ENCODE peak calls at places on chromosomes 4 and X, in ten cellular contexts. One of them, this sample, is unnamed.

GRCh38 chr4:150224896-150225591 is 146.8 kb downstream of the DCLK2 start:
- DNase-seq in CD8-positive, alpha-beta T cell: no peak
- DNase-seq in HFFc6: peak; percentile 98
- DNase-seq in type B pancreatic cell: no peak
- DNase-seq in brain microvascular endothelial cell: peak; percentile 93
- DNase-seq in GM13977: no peak
- DNase-seq in cardiac muscle cell: peak; percentile 63
- DNase-seq in AG10803: peak; percentile 95
- DNase-seq in fibroblast of lung: peak; percentile 93
- DNase-seq in BJ: peak; percentile 98
- DNase-seq in this sample: no peak

GRCh38 chr4:37770016-37770415 is 56.5 kb upstream of the PGM2 start:
- DNase-seq in AG10803: peak; percentile 78
- DNase-seq in BJ: no peak
- DNase-seq in HFFc6: peak; percentile 15
- DNase-seq in type B pancreatic cell: no peak
- DNase-seq in GM13977: no peak
- DNase-seq in fibroblast of lung: peak; percentile 53
- DNase-seq in brain microvascular endothelial cell: peak; percentile 38
- DNase-seq in CD8-positive, alpha-beta T cell: no peak
- DNase-seq in cardiac muscle cell: peak; percentile 85
- DNase-seq in this sample: no peak

GRCh38 chr4:100738388-100739165 is 220.8 kb upstream of the EMCN start:
- DNase-seq in fibroblast of lung: peak; percentile 77
- DNase-seq in cardiac muscle cell: peak; percentile 67
- DNase-seq in brain microvascular endothelial cell: peak; percentile 71
- DNase-seq in HFFc6: peak; percentile 79
- DNase-seq in BJ: peak; percentile 68
- DNase-seq in GM13977: no peak
- DNase-seq in type B pancreatic cell: no peak
- DNase-seq in AG10803: peak; percentile 68
- DNase-seq in CD8-positive, alpha-beta T cell: no peak
- DNase-seq in this sample: peak; percentile 86

GRCh38 chr4:115201042-115201330 is 87.6 kb upstream of the NDST4 start:
- DNase-seq in AG10803: no peak
- DNase-seq in CD8-positive, alpha-beta T cell: no peak
- DNase-seq in cardiac muscle cell: no peak
- DNase-seq in brain microvascular endothelial cell: no peak
- DNase-seq in BJ: no peak
- DNase-seq in HFFc6: no peak
- DNase-seq in GM13977: no peak
- DNase-seq in type B pancreatic cell: no peak
- DNase-seq in fibroblast of lung: no peak
- DNase-seq in this sample: no peak

GRCh38 chr4:138007572-138007971 is 234.6 kb downstream of the SLC7A11 start:
- DNase-seq in type B pancreatic cell: no peak
- DNase-seq in AG10803: peak; percentile 26
- DNase-seq in HFFc6: no peak
- DNase-seq in fibroblast of lung: no peak
- DNase-seq in brain microvascular endothelial cell: no peak
- DNase-seq in CD8-positive, alpha-beta T cell: no peak
- DNase-seq in cardiac muscle cell: peak; percentile 17
- DNase-seq in GM13977: no peak
- DNase-seq in BJ: no peak
- DNase-seq in this sample: no peak

GRCh38 chr4:128639586-128640270 is 169.8 kb upstream of the JADE1 start:
- DNase-seq in CD8-positive, alpha-beta T cell: no peak
- DNase-seq in fibroblast of lung: peak; percentile 16
- DNase-seq in AG10803: peak; percentile 67
- DNase-seq in GM13977: no peak
- DNase-seq in type B pancreatic cell: no peak
- DNase-seq in BJ: no peak
- DNase-seq in brain microvascular endothelial cell: no peak
- DNase-seq in cardiac muscle cell: peak; percentile 22
- DNase-seq in HFFc6: no peak
- DNase-seq in this sample: no peak

GRCh38 chr4:101730291-101731117 is 60.0 kb upstream of the BANK1 start:
- DNase-seq in type B pancreatic cell: no peak
- DNase-seq in AG10803: peak; percentile 79
- DNase-seq in HFFc6: peak; percentile 65
- DNase-seq in CD8-positive, alpha-beta T cell: peak; percentile 25
- DNase-seq in BJ: peak; percentile 5
- DNase-seq in GM13977: peak; percentile 42
- DNase-seq in fibroblast of lung: peak; percentile 77
- DNase-seq in cardiac muscle cell: peak; percentile 89
- DNase-seq in brain microvascular endothelial cell: peak; percentile 69
- DNase-seq in this sample: peak; percentile 48

GRCh38 chr4:143403551-143403816 is 66.8 kb downstream of the GAB1 start:
- DNase-seq in GM13977: no peak
- DNase-seq in BJ: no peak
- DNase-seq in AG10803: no peak
- DNase-seq in type B pancreatic cell: no peak
- DNase-seq in cardiac muscle cell: no peak
- DNase-seq in CD8-positive, alpha-beta T cell: no peak
- DNase-seq in HFFc6: no peak
- DNase-seq in brain microvascular endothelial cell: no peak
- DNase-seq in fibroblast of lung: no peak
- DNase-seq in this sample: no peak

GRCh38 chrX:11667286-11667685 is 1.6 kb upstream of the ARHGAP6 start:
- DNase-seq in CD8-positive, alpha-beta T cell: no peak
- DNase-seq in AG10803: no peak
- DNase-seq in type B pancreatic cell: no peak
- DNase-seq in HFFc6: no peak
- DNase-seq in GM13977: no peak
- DNase-seq in brain microvascular endothelial cell: no peak
- DNase-seq in cardiac muscle cell: no peak
- DNase-seq in fibroblast of lung: no peak
- DNase-seq in BJ: no peak
- DNase-seq in this sample: no peak

GRCh38 chr4:121898150-121898549 is 27.9 kb upstream of the BBS7 start:
- DNase-seq in HFFc6: no peak
- DNase-seq in CD8-positive, alpha-beta T cell: no peak
- DNase-seq in AG10803: no peak
- DNase-seq in fibroblast of lung: no peak
- DNase-seq in type B pancreatic cell: no peak
- DNase-seq in cardiac muscle cell: no peak
- DNase-seq in GM13977: no peak
- DNase-seq in brain microvascular endothelial cell: no peak
- DNase-seq in BJ: no peak
- DNase-seq in this sample: no peak

DNA sequence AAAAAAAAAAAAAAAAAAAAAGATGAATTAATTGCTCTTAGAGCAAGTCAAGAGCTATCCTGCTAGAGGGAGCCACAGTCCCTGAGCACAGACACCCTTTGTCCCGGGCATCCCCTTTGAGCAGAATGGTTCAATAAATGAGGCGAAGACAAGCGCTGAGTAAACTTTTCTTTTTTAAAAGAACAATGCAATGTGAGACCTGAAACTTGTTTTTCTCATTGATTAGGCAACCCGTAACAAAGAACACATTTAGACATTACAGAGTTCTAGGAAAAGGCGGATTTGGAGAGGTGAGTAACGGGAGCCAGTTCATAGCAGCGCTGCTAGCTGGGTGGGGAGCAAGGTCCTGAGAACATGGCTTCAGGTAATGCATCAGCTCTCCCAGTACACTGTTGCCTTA is 46.1 kb downstream of the GRK4 start:
- DNase-seq in cardiac muscle cell: peak; percentile 10
- DNase-seq in type B pancreatic cell: no peak
- DNase-seq in HFFc6: no peak
- DNase-seq in GM13977: peak; percentile 56
- DNase-seq in fibroblast of lung: peak; percentile 26
- DNase-seq in BJ: no peak
- DNase-seq in AG10803: peak; percentile 54
- DNase-seq in brain microvascular endothelial cell: no peak
- DNase-seq in CD8-positive, alpha-beta T cell: no peak
- DNase-seq in this sample: peak; percentile 21
- TF ChIP-seq CTCF in cardiac muscle cell: no peak
- TF ChIP-seq CTCF in type B pancreatic cell: peak; percentile 48
- TF ChIP-seq CTCF in HFFc6: peak; percentile 45
- TF ChIP-seq CTCF in GM13977: peak; percentile 31
- TF ChIP-seq CTCF in fibroblast of lung: peak; percentile 31
- TF ChIP-seq CTCF in BJ: no peak
- TF ChIP-seq CTCF in AG10803: peak; percentile 42
- TF ChIP-seq CTCF in brain microvascular endothelial cell: peak; percentile 48
- TF ChIP-seq CTCF in CD8-positive, alpha-beta T cell: no peak
- TF ChIP-seq CTCF in this sample: peak; percentile 54

DNA sequence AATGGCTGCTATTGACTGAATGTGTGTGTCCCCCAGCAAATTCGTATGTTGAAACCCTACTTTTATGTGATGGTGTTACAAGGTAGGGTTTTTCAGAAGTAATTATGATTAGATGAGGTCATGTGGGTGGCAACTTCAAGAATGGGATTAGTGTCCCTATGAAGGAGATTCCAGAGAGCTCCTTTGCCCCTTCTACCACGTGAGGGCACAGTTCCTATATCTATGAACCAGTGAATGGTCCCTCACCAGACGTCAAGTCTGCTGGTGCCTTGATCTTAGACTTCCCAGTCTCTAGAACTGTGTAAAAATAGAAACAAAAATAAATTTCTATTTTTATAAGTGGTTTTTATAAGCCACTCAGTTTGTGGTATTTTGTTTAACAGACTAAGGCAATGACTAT is 1137.6 kb upstream of the IGFBP7 start:
- DNase-seq in CD8-positive, alpha-beta T cell: no peak
- DNase-seq in type B pancreatic cell: no peak
- DNase-seq in GM13977: no peak
- DNase-seq in HFFc6: no peak
- DNase-seq in fibroblast of lung: no peak
- DNase-seq in AG10803: no peak
- DNase-seq in brain microvascular endothelial cell: no peak
- DNase-seq in cardiac muscle cell: no peak
- DNase-seq in BJ: no peak
- DNase-seq in this sample: peak; percentile 8
- TF ChIP-seq CTCF in CD8-positive, alpha-beta T cell: no peak
- TF ChIP-seq CTCF in type B pancreatic cell: no peak
- TF ChIP-seq CTCF in GM13977: no peak
- TF ChIP-seq CTCF in HFFc6: no peak
- TF ChIP-seq CTCF in fibroblast of lung: no peak
- TF ChIP-seq CTCF in AG10803: no peak
- TF ChIP-seq CTCF in brain microvascular endothelial cell: no peak
- TF ChIP-seq CTCF in cardiac muscle cell: no peak
- TF ChIP-seq CTCF in BJ: no peak
- TF ChIP-seq CTCF in this sample: peak; percentile 10

GRCh38 chr4:169270156-169270809 is 473 bp downstream of the SH3RF1 start:
- DNase-seq in brain microvascular endothelial cell: no peak
- DNase-seq in GM13977: peak; percentile 78
- DNase-seq in CD8-positive, alpha-beta T cell: no peak
- DNase-seq in HFFc6: no peak
- DNase-seq in cardiac muscle cell: peak; percentile 68
- DNase-seq in type B pancreatic cell: peak; percentile 73
- DNase-seq in fibroblast of lung: peak; percentile 52
- DNase-seq in AG10803: peak; percentile 52
- DNase-seq in BJ: no peak
- DNase-seq in this sample: peak; percentile 59

GRCh38 chr4:169271692-169272007 is 894 bp upstream of the SH3RF1 start:
- DNase-seq in fibroblast of lung: no peak
- DNase-seq in brain microvascular endothelial cell: no peak
- DNase-seq in CD8-positive, alpha-beta T cell: no peak
- DNase-seq in GM13977: peak; percentile 33
- DNase-seq in HFFc6: no peak
- DNase-seq in type B pancreatic cell: no peak
- DNase-seq in AG10803: no peak
- DNase-seq in cardiac muscle cell: no peak
- DNase-seq in BJ: no peak
- DNase-seq in this sample: no peak

GRCh38 chr4:169268951-169269781 is 1.6 kb downstream of the SH3RF1 start:
- DNase-seq in CD8-positive, alpha-beta T cell: no peak
- DNase-seq in fibroblast of lung: peak; percentile 67
- DNase-seq in HFFc6: peak; percentile 89
- DNase-seq in AG10803: peak; percentile 87
- DNase-seq in type B pancreatic cell: no peak
- DNase-seq in brain microvascular endothelial cell: peak; percentile 86
- DNase-seq in cardiac muscle cell: peak; percentile 90
- DNase-seq in GM13977: no peak
- DNase-seq in BJ: peak; percentile 71
- DNase-seq in this sample: no peak

GRCh38 chr4:169272265-169272886 is 1.6 kb upstream of the SH3RF1 start:
- DNase-seq in BJ: peak; percentile 70
- DNase-seq in fibroblast of lung: peak; percentile 50
- DNase-seq in brain microvascular endothelial cell: peak; percentile 59
- DNase-seq in GM13977: peak; percentile 77
- DNase-seq in HFFc6: peak; percentile 82
- DNase-seq in AG10803: peak; percentile 91
- DNase-seq in CD8-positive, alpha-beta T cell: no peak
- DNase-seq in type B pancreatic cell: no peak
- DNase-seq in cardiac muscle cell: peak; percentile 50
- DNase-seq in this sample: no peak

GRCh38 chr4:169270810-169271691 is at the start of gene SH3RF1:
- DNase-seq in cardiac muscle cell: peak; percentile 94
- DNase-seq in BJ: no peak
- DNase-seq in GM13977: peak; percentile 86
- DNase-seq in type B pancreatic cell: peak; percentile 84
- DNase-seq in fibroblast of lung: peak; percentile 85
- DNase-seq in CD8-positive, alpha-beta T cell: no peak
- DNase-seq in brain microvascular endothelial cell: peak; percentile 73
- DNase-seq in AG10803: peak; percentile 94
- DNase-seq in HFFc6: peak; percentile 87
- DNase-seq in this sample: peak; percentile 79
- TF ChIP-seq CTCF in cardiac muscle cell: peak; percentile 22
- TF ChIP-seq CTCF in BJ: peak; percentile 23
- TF ChIP-seq CTCF in GM13977: peak; percentile 41
- TF ChIP-seq CTCF in type B pancreatic cell: peak; percentile 60
- TF ChIP-seq CTCF in fibroblast of lung: no peak
- TF ChIP-seq CTCF in CD8-positive, alpha-beta T cell: no peak
- TF ChIP-seq CTCF in brain microvascular endothelial cell: peak; percentile 30
- TF ChIP-seq CTCF in AG10803: no peak
- TF ChIP-seq CTCF in HFFc6: peak; percentile 74
- TF ChIP-seq CTCF in this sample: peak; percentile 48

GRCh38 chr4:2264481-2265041 is 2.7 kb upstream of the MXD4 start:
- DNase-seq in AG10803: no peak
- DNase-seq in GM13977: no peak
- DNase-seq in BJ: no peak
- DNase-seq in fibroblast of lung: no peak
- DNase-seq in cardiac muscle cell: no peak
- DNase-seq in type B pancreatic cell: no peak
- DNase-seq in HFFc6: no peak
- DNase-seq in brain microvascular endothelial cell: no peak
- DNase-seq in CD8-positive, alpha-beta T cell: no peak
- DNase-seq in this sample: no peak

GRCh38 chr4:2266821-2267220 is 4.9 kb upstream of the MXD4 start:
- DNase-seq in GM13977: no peak
- DNase-seq in BJ: no peak
- DNase-seq in cardiac muscle cell: no peak
- DNase-seq in brain microvascular endothelial cell: no peak
- DNase-seq in AG10803: no peak
- DNase-seq in HFFc6: no peak
- DNase-seq in fibroblast of lung: no peak
- DNase-seq in CD8-positive, alpha-beta T cell: no peak
- DNase-seq in type B pancreatic cell: no peak
- DNase-seq in this sample: no peak

GRCh38 chr4:2263701-2264321 is 1.9 kb upstream of the MXD4 start:
- DNase-seq in BJ: no peak
- DNase-seq in AG10803: no peak
- DNase-seq in type B pancreatic cell: no peak
- DNase-seq in HFFc6: no peak
- DNase-seq in cardiac muscle cell: no peak
- DNase-seq in CD8-positive, alpha-beta T cell: no peak
- DNase-seq in brain microvascular endothelial cell: no peak
- DNase-seq in fibroblast of lung: no peak
- DNase-seq in GM13977: no peak
- DNase-seq in this sample: no peak

GRCh38 chr4:2266181-2266580 is 4.3 kb upstream of the MXD4 start:
- DNase-seq in HFFc6: no peak
- DNase-seq in brain microvascular endothelial cell: no peak
- DNase-seq in CD8-positive, alpha-beta T cell: no peak
- DNase-seq in cardiac muscle cell: peak; percentile 58
- DNase-seq in BJ: no peak
- DNase-seq in GM13977: no peak
- DNase-seq in type B pancreatic cell: no peak
- DNase-seq in AG10803: peak; percentile 69
- DNase-seq in fibroblast of lung: peak; percentile 54
- DNase-seq in this sample: no peak

GRCh38 chr4:2265113-2266110 is 3.5 kb upstream of the MXD4 start:
- DNase-seq in CD8-positive, alpha-beta T cell: no peak
- DNase-seq in AG10803: no peak
- DNase-seq in type B pancreatic cell: no peak
- DNase-seq in fibroblast of lung: no peak
- DNase-seq in brain microvascular endothelial cell: no peak
- DNase-seq in cardiac muscle cell: no peak
- DNase-seq in BJ: no peak
- DNase-seq in GM13977: no peak
- DNase-seq in HFFc6: no peak
- DNase-seq in this sample: no peak
- TF ChIP-seq CTCF in CD8-positive, alpha-beta T cell: no peak
- TF ChIP-seq CTCF in AG10803: peak; percentile 13
- TF ChIP-seq CTCF in type B pancreatic cell: no peak
- TF ChIP-seq CTCF in fibroblast of lung: no peak
- TF ChIP-seq CTCF in brain microvascular endothelial cell: peak; percentile 32
- TF ChIP-seq CTCF in cardiac muscle cell: no peak
- TF ChIP-seq CTCF in BJ: no peak
- TF ChIP-seq CTCF in GM13977: no peak
- TF ChIP-seq CTCF in HFFc6: peak; percentile 28
- TF ChIP-seq CTCF in this sample: no peak

This sample was measured in RWPE1.